ENCODE peak calls at places on chromosomes 13 and 19, in nine cellular contexts. M is A549, U is ovary, S is tibial nerve, T is esophagus squamous epithelium, B is uterus, N is stomach, X is IMR-90, Y is upper lobe of left lung. E is an unnamed sample.

GRCh38 chr19:18731562-18732008 is 48.1 kb downstream of the CRTC1 start:
- DNase-seq in M (no peak), U (peak), S (no peak), T (no peak), B (no peak), N (peak), X (peak), Y (no peak), E (no peak)

GRCh38 chr13:52845766-52846566 is 2.5 kb downstream of the PCDH8 start:
- DNase-seq in M (no peak), U (no peak), S (no peak), T (no peak), B (no peak), N (no peak), X (no peak), Y (no peak), E (no peak)

GRCh38 chr13:111623170-111623569 is 302.7 kb downstream of the TEX29 start:
- DNase-seq in M (no peak), U (no peak), S (no peak), T (no peak), B (no peak), N (no peak), X (no peak), Y (no peak), E (peak)

GRCh38 chr13:76992548-76993001 is 694 bp downstream of the CLN5 start:
- DNase-seq in M (peak), U (peak), S (peak), T (no peak), B (peak), N (no peak), X (peak), Y (peak), E (peak)

GRCh38 chr13:41645313-41645712 is 188.0 kb downstream of the RGCC start:
- DNase-seq in M (peak), U (no peak), S (peak), T (no peak), B (peak), N (no peak), X (peak), Y (peak), E (peak)

GRCh38 chr19:1513492-1514294 is 874 bp upstream of the ADAMTSL5 start:
- DNase-seq in M (peak), U (no peak), S (no peak), T (no peak), B (peak), N (peak), X (peak), Y (peak), E (no peak)

GRCh38 chr19:58218899-58219298 is 9.8 kb upstream of the ZNF544 start:
- DNase-seq in M (peak), U (no peak), S (no peak), T (no peak), B (no peak), N (no peak), X (no peak), Y (no peak), E (no peak)

GRCh38 chr13:68369739-68370138 is 1139.6 kb upstream of the PCDH9 start:
- DNase-seq in M (peak), U (no peak), S (no peak), T (no peak), B (no peak), N (no peak), X (no peak), Y (no peak), E (no peak)

GRCh38 chr13:100244431-100244830 is 155.5 kb downstream of the PCCA start:
- DNase-seq in M (no peak), U (no peak), S (no peak), T (no peak), B (no peak), N (no peak), X (no peak), Y (no peak), E (no peak)

GRCh38 chr19:38013913-38014575 is 107.0 kb downstream of the SIPA1L3 start:
- DNase-seq in M (no peak), U (no peak), S (no peak), T (no peak), B (no peak), N (no peak), X (no peak), Y (no peak), E (no peak)

GRCh38 chr13:87311165-87311564 is 360.0 kb upstream of the SLITRK5 start:
- DNase-seq in M (no peak), U (no peak), S (no peak), T (no peak), B (no peak), N (no peak), X (no peak), Y (no peak), E (no peak)

GRCh38 chr13:87754097-87754496 is 82.9 kb downstream of the SLITRK5 start:
- DNase-seq in M (no peak), U (no peak), S (no peak), T (no peak), B (no peak), N (no peak), X (no peak), Y (no peak), E (no peak)

GRCh38 chr13:97535619-97536018 is 101.7 kb downstream of the RAP2A start:
- DNase-seq in M (no peak), U (no peak), S (no peak), T (no peak), B (no peak), N (no peak), X (peak), Y (no peak), E (no peak)

GRCh38 chr13:101514695-101515275 is 62.3 kb downstream of the ITGBL1 start:
- DNase-seq in M (peak), U (no peak), S (peak), T (no peak), B (no peak), N (no peak), X (peak), Y (no peak), E (peak)

GRCh38 chr13:96112936-96113335 is 23.0 kb downstream of the HS6ST3 start:
- DNase-seq in M (no peak), U (no peak), S (no peak), T (no peak), B (peak), N (no peak), X (no peak), Y (no peak), E (no peak)

GRCh38 chr19:33186835-33187540 is 7.1 kb upstream of the LRP3 start:
- DNase-seq in M (no peak), U (no peak), S (no peak), T (no peak), B (no peak), N (no peak), X (no peak), Y (no peak), E (no peak)

GRCh38 chr19:55179570-55180484 is at the start of gene SYT5:
- DNase-seq in M (no peak), U (peak), S (no peak), T (no peak), B (no peak), N (peak), X (no peak), Y (no peak), E (no peak)

GRCh38 chr19:13164370-13165090 is 14.3 kb downstream of the IER2 start:
- DNase-seq in M (peak), U (peak), S (no peak), T (no peak), B (peak), N (peak), X (peak), Y (no peak), E (peak)

GRCh38 chr13:111121421-111121820 is 6.3 kb downstream of the ARHGEF7 start:
- DNase-seq in M (no peak), U (no peak), S (no peak), T (no peak), B (no peak), N (no peak), X (no peak), Y (no peak), E (no peak)

GRCh38 chr19:4061178-4061682 is 5.5 kb downstream of the ZBTB7A start:
- DNase-seq in M (peak), U (peak), S (peak), T (no peak), B (peak), N (peak), X (no peak), Y (peak), E (peak)

GRCh38 chr19:48487944-48488343 is 18.8 kb downstream of the CYTH2 start:
- DNase-seq in M (peak), U (no peak), S (no peak), T (no peak), B (no peak), N (peak), X (peak), Y (peak), E (peak)

GRCh38 chr19:42252365-42253244 is 2.3 kb downstream of the ERF start:
- DNase-seq in M (peak), U (peak), S (no peak), T (no peak), B (peak), N (no peak), X (peak), Y (peak), E (peak)

GRCh38 chr19:1813837-1814217 is 1.8 kb upstream of the ATP8B3 start:
- DNase-seq in M (no peak), U (peak), S (no peak), T (no peak), B (no peak), N (no peak), X (no peak), Y (no peak), E (no peak)

GRCh38 chr19:13902993-13903555 is 2.8 kb downstream of the BRME1 start:
- DNase-seq in M (peak), U (no peak), S (no peak), T (no peak), B (no peak), N (no peak), X (no peak), Y (no peak), E (no peak)

GRCh38 chr19:58474291-58474996 is 1.7 kb upstream of the ZNF446 start:
- DNase-seq in M (no peak), U (no peak), S (no peak), T (no peak), B (no peak), N (no peak), X (peak), Y (no peak), E (no peak)

GRCh38 chr19:34359140-34359953 is 5.6 kb upstream of the GPI start:
- DNase-seq in M (peak), U (peak), S (peak), T (peak), B (peak), N (peak), X (peak), Y (peak), E (peak)
- TF ChIP-seq POLR2A in M (peak), U (peak), S (peak), T (peak), B (peak), N (no peak), X (no peak), Y (no peak), E (no peak)

GRCh38 chr13:65638572-65639168 is 1591.5 kb downstream of the PCDH9 start:
- DNase-seq in M (peak), U (no peak), S (peak), T (no peak), B (no peak), N (no peak), X (peak), Y (no peak), E (no peak)
- TF ChIP-seq CTCF in M (peak), U (no peak), S (peak), T (peak), B (peak), N (peak), X (peak), Y (peak), E (no peak)

GRCh38 chr13:45328661-45329105 is 12.3 kb downstream of the TPT1 start:
- DNase-seq in M (no peak), U (no peak), S (no peak), T (no peak), B (no peak), N (no peak), X (peak), Y (no peak), E (no peak)

GRCh38 chr13:45331981-45332830 is 8.8 kb downstream of the TPT1 start:
- DNase-seq in M (peak), U (no peak), S (peak), T (no peak), B (no peak), N (no peak), X (peak), Y (no peak), E (peak)

GRCh38 chr13:45325806-45326205 is 15.2 kb downstream of the TPT1 start:
- DNase-seq in M (no peak), U (no peak), S (peak), T (no peak), B (peak), N (no peak), X (peak), Y (peak), E (no peak)

GRCh38 chr13:45331123-45331619 is 9.8 kb downstream of the TPT1 start:
- DNase-seq in M (no peak), U (no peak), S (no peak), T (no peak), B (no peak), N (no peak), X (no peak), Y (no peak), E (no peak)

GRCh38 chr13:45327253-45327954 is 13.6 kb downstream of the TPT1 start:
- DNase-seq in M (no peak), U (no peak), S (no peak), T (no peak), B (no peak), N (no peak), X (no peak), Y (no peak), E (no peak)
- TF ChIP-seq POLR2A in M (no peak), U (no peak), S (no peak), T (no peak), B (no peak), N (no peak), X (no peak), Y (no peak), E (no peak)

GRCh38 chr19:6340493-6341201 is 7.2 kb upstream of the ACER1 start:
- DNase-seq in M (no peak), U (no peak), S (no peak), T (no peak), B (no peak), N (no peak), X (no peak), Y (no peak), E (no peak)
- TF ChIP-seq CTCF in M (no peak), U (no peak), S (no peak), T (no peak), B (no peak), N (no peak), X (no peak), Y (no peak), E (no peak)